ENCODE peak calls at places on chromosome 4, in nine cellular contexts. One of them, this sample, is unnamed.

GRCh38 chr4:115274545-115274944 is 161.1 kb upstream of the NDST4 start:
- DNase-seq in mucosa of descending colon: no peak
- DNase-seq in breast epithelium: no peak
- DNase-seq in pancreas: no peak
- DNase-seq in lower leg skin: no peak
- DNase-seq in HFF-Myc: no peak
- DNase-seq in uterus: no peak
- DNase-seq in GM23338: no peak
- DNase-seq in ovary: no peak
- DNase-seq in this sample: no peak

GRCh38 chr4:89558147-89558546 is 250.5 kb upstream of the GPRIN3 start:
- DNase-seq in mucosa of descending colon: no peak
- DNase-seq in breast epithelium: no peak
- DNase-seq in pancreas: no peak
- DNase-seq in lower leg skin: no peak
- DNase-seq in HFF-Myc: no peak
- DNase-seq in uterus: no peak
- DNase-seq in GM23338: peak; percentile 57
- DNase-seq in ovary: no peak
- DNase-seq in this sample: peak; percentile 19

GRCh38 chr4:4344915-4345527 is 41.9 kb upstream of the NSG1 start:
- DNase-seq in mucosa of descending colon: no peak
- DNase-seq in breast epithelium: no peak
- DNase-seq in pancreas: no peak
- DNase-seq in lower leg skin: no peak
- DNase-seq in HFF-Myc: no peak
- DNase-seq in uterus: no peak
- DNase-seq in GM23338: no peak
- DNase-seq in ovary: no peak
- DNase-seq in this sample: no peak

GRCh38 chr4:123417813-123418212 is 21.2 kb downstream of the SPRY1 start:
- DNase-seq in mucosa of descending colon: no peak
- DNase-seq in breast epithelium: no peak
- DNase-seq in pancreas: no peak
- DNase-seq in lower leg skin: no peak
- DNase-seq in HFF-Myc: no peak
- DNase-seq in uterus: no peak
- DNase-seq in GM23338: no peak
- DNase-seq in ovary: no peak
- DNase-seq in this sample: no peak

GRCh38 chr4:114132830-114133229 is 153.4 kb upstream of the ARSJ start:
- DNase-seq in mucosa of descending colon: no peak
- DNase-seq in breast epithelium: no peak
- DNase-seq in pancreas: no peak
- DNase-seq in lower leg skin: no peak
- DNase-seq in HFF-Myc: peak; percentile 9
- DNase-seq in uterus: no peak
- DNase-seq in GM23338: peak; percentile 62
- DNase-seq in ovary: no peak
- DNase-seq in this sample: peak; percentile 13

GRCh38 chr4:145216532-145216931 is 36.1 kb upstream of the OTUD4 start:
- DNase-seq in mucosa of descending colon: no peak
- DNase-seq in breast epithelium: no peak
- DNase-seq in pancreas: no peak
- DNase-seq in lower leg skin: no peak
- DNase-seq in HFF-Myc: no peak
- DNase-seq in uterus: no peak
- DNase-seq in GM23338: peak; percentile 33
- DNase-seq in ovary: no peak
- DNase-seq in this sample: peak; percentile 41

GRCh38 chr4:140099993-140100392 is 54.0 kb downstream of the MAML3 start:
- DNase-seq in mucosa of descending colon: peak; percentile 61
- DNase-seq in breast epithelium: no peak
- DNase-seq in pancreas: no peak
- DNase-seq in lower leg skin: peak; percentile 62
- DNase-seq in HFF-Myc: no peak
- DNase-seq in uterus: no peak
- DNase-seq in GM23338: no peak
- DNase-seq in ovary: no peak
- DNase-seq in this sample: no peak

GRCh38 chr4:98480535-98480934 is 177.9 kb downstream of the TSPAN5 start:
- DNase-seq in mucosa of descending colon: no peak
- DNase-seq in breast epithelium: no peak
- DNase-seq in pancreas: no peak
- DNase-seq in lower leg skin: no peak
- DNase-seq in HFF-Myc: no peak
- DNase-seq in uterus: no peak
- DNase-seq in GM23338: no peak
- DNase-seq in ovary: no peak
- DNase-seq in this sample: no peak

GRCh38 chr4:124890522-124890921 is 178.0 kb upstream of the ANKRD50 start:
- DNase-seq in mucosa of descending colon: no peak
- DNase-seq in breast epithelium: no peak
- DNase-seq in pancreas: no peak
- DNase-seq in lower leg skin: no peak
- DNase-seq in HFF-Myc: no peak
- DNase-seq in uterus: no peak
- DNase-seq in GM23338: no peak
- DNase-seq in ovary: no peak
- DNase-seq in this sample: no peak

GRCh38 chr4:8539661-8540060 is 40.5 kb upstream of the GPR78 start:
- DNase-seq in mucosa of descending colon: no peak
- DNase-seq in breast epithelium: no peak
- DNase-seq in pancreas: no peak
- DNase-seq in lower leg skin: no peak
- DNase-seq in HFF-Myc: no peak
- DNase-seq in uterus: no peak
- DNase-seq in GM23338: no peak
- DNase-seq in ovary: peak; percentile 7
- DNase-seq in this sample: no peak

GRCh38 chr4:116478343-116478742 is 607.0 kb downstream of the TRAM1L1 start:
- DNase-seq in mucosa of descending colon: peak; percentile 39
- DNase-seq in breast epithelium: no peak
- DNase-seq in pancreas: no peak
- DNase-seq in lower leg skin: no peak
- DNase-seq in HFF-Myc: no peak
- DNase-seq in uterus: no peak
- DNase-seq in GM23338: no peak
- DNase-seq in ovary: no peak
- DNase-seq in this sample: no peak

GRCh38 chr4:115101675-115102074 is 11.7 kb downstream of the NDST4 start:
- DNase-seq in mucosa of descending colon: no peak
- DNase-seq in breast epithelium: no peak
- DNase-seq in pancreas: no peak
- DNase-seq in lower leg skin: no peak
- DNase-seq in HFF-Myc: no peak
- DNase-seq in uterus: no peak
- DNase-seq in GM23338: no peak
- DNase-seq in ovary: no peak
- DNase-seq in this sample: no peak

GRCh38 chr4:145352438-145353145 is 129.1 kb upstream of the SMAD1 start:
- DNase-seq in mucosa of descending colon: no peak
- DNase-seq in breast epithelium: no peak
- DNase-seq in pancreas: peak; percentile 56
- DNase-seq in lower leg skin: no peak
- DNase-seq in HFF-Myc: no peak
- DNase-seq in uterus: no peak
- DNase-seq in GM23338: no peak
- DNase-seq in ovary: no peak
- DNase-seq in this sample: no peak

GRCh38 chr4:107153228-107153627 is 117.1 kb upstream of the DKK2 start:
- DNase-seq in mucosa of descending colon: no peak
- DNase-seq in breast epithelium: no peak
- DNase-seq in pancreas: no peak
- DNase-seq in lower leg skin: no peak
- DNase-seq in HFF-Myc: no peak
- DNase-seq in uterus: no peak
- DNase-seq in GM23338: peak; percentile 89
- DNase-seq in ovary: no peak
- DNase-seq in this sample: no peak

DNA sequence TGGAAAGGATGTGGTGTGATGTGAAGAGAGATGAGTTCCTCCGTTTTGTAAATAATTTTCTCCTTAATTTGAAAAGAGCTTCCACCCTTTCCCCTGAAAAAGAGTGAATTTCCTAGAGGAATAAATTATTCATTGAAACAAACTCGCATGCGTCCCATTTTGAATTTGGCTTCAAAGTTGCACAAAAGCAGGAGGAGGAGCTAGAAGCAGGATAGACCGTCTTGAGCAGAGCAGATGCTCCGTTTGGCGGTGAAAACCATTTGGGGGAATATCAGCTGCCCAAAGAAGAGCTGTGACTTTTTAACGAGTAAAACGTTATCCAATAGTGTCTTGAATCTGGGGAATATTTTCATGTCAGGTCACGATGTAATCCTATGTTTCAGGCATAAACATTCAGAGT is 41.9 kb downstream of the FAM149A start:
- DNase-seq in mucosa of descending colon: no peak
- DNase-seq in breast epithelium: no peak
- DNase-seq in pancreas: no peak
- DNase-seq in lower leg skin: no peak
- DNase-seq in HFF-Myc: no peak
- DNase-seq in uterus: no peak
- DNase-seq in GM23338: no peak
- DNase-seq in ovary: no peak
- DNase-seq in this sample: no peak
- H3K4me3 ChIP-seq in mucosa of descending colon: no peak overlapping the region
- H3K4me3 ChIP-seq in breast epithelium: no peak overlapping the region
- H3K4me3 ChIP-seq in pancreas: no peak overlapping the region
- H3K4me3 ChIP-seq in lower leg skin: no peak overlapping the region
- H3K4me3 ChIP-seq in HFF-Myc: no peak overlapping the region
- H3K4me3 ChIP-seq in uterus: no peak overlapping the region
- H3K4me3 ChIP-seq in GM23338: peak overlapping the region; percentile 14
- H3K4me3 ChIP-seq in ovary: no peak overlapping the region
- H3K4me3 ChIP-seq in this sample: no peak overlapping the region

DNA sequence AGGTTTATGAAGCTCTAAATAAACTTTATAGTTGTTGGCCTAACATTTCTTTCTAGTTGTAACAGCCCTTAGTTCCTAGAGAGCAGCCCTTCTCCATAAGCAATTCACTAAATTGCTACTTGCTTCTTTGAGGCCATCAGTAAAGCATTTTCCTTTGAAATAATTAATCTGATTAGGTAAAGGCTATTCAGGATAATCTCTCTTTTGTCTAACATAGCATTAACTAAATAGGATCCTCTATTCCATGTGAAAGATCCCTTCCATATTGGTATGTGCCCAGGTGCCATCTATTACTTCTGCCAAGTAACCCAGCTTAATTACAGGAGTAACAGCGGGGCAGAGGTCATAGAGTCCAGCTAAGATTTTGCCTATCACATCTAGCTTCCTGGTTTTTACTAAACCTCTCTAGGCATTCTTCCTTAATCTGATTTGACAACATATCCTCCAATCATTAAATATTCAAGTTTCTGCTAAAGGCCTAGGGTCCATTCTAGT is 1408.0 kb downstream of the PCDH18 start:
- DNase-seq in mucosa of descending colon: no peak
- DNase-seq in breast epithelium: no peak
- DNase-seq in pancreas: no peak
- DNase-seq in lower leg skin: no peak
- DNase-seq in HFF-Myc: no peak
- DNase-seq in uterus: no peak
- DNase-seq in GM23338: no peak
- DNase-seq in ovary: no peak
- DNase-seq in this sample: no peak
- H3K4me3 ChIP-seq in mucosa of descending colon: no peak overlapping the region
- H3K4me3 ChIP-seq in breast epithelium: no peak overlapping the region
- H3K4me3 ChIP-seq in pancreas: no peak overlapping the region
- H3K4me3 ChIP-seq in lower leg skin: no peak overlapping the region
- H3K4me3 ChIP-seq in HFF-Myc: no peak overlapping the region
- H3K4me3 ChIP-seq in uterus: no peak overlapping the region
- H3K4me3 ChIP-seq in GM23338: no peak overlapping the region
- H3K4me3 ChIP-seq in ovary: no peak overlapping the region
- H3K4me3 ChIP-seq in this sample: no peak overlapping the region

GRCh38 chr4:1195894-1196401 is 23.6 kb upstream of the SPON2 start:
- DNase-seq in mucosa of descending colon: no peak
- DNase-seq in breast epithelium: peak; percentile 15
- DNase-seq in pancreas: no peak
- DNase-seq in lower leg skin: no peak
- DNase-seq in HFF-Myc: no peak
- DNase-seq in uterus: no peak
- DNase-seq in GM23338: no peak
- DNase-seq in ovary: peak; percentile 40
- DNase-seq in this sample: no peak

GRCh38 chr4:1193206-1194027 is 21.0 kb upstream of the SPON2 start:
- DNase-seq in mucosa of descending colon: no peak
- DNase-seq in breast epithelium: peak; percentile 15
- DNase-seq in pancreas: peak; percentile 44
- DNase-seq in lower leg skin: no peak
- DNase-seq in HFF-Myc: no peak
- DNase-seq in uterus: peak; percentile 48
- DNase-seq in GM23338: no peak
- DNase-seq in ovary: peak; percentile 47
- DNase-seq in this sample: no peak

GRCh38 chr4:1192493-1193205 is 20.3 kb upstream of the SPON2 start:
- DNase-seq in mucosa of descending colon: peak; percentile 52
- DNase-seq in breast epithelium: peak; percentile 26
- DNase-seq in pancreas: peak; percentile 63
- DNase-seq in lower leg skin: no peak
- DNase-seq in HFF-Myc: no peak
- DNase-seq in uterus: peak; percentile 39
- DNase-seq in GM23338: no peak
- DNase-seq in ovary: peak; percentile 43
- DNase-seq in this sample: no peak

GRCh38 chr4:1195109-1195671 is 22.8 kb upstream of the SPON2 start:
- DNase-seq in mucosa of descending colon: peak; percentile 56
- DNase-seq in breast epithelium: peak; percentile 13
- DNase-seq in pancreas: no peak
- DNase-seq in lower leg skin: no peak
- DNase-seq in HFF-Myc: no peak
- DNase-seq in uterus: peak; percentile 40
- DNase-seq in GM23338: no peak
- DNase-seq in ovary: peak; percentile 40
- DNase-seq in this sample: no peak

GRCh38 chr4:1194028-1194900 is 21.9 kb upstream of the SPON2 start:
- DNase-seq in mucosa of descending colon: peak; percentile 68
- DNase-seq in breast epithelium: peak; percentile 20
- DNase-seq in pancreas: peak; percentile 63
- DNase-seq in lower leg skin: no peak
- DNase-seq in HFF-Myc: no peak
- DNase-seq in uterus: peak; percentile 82
- DNase-seq in GM23338: peak; percentile 57
- DNase-seq in ovary: peak; percentile 85
- DNase-seq in this sample: peak; percentile 45
- H3K4me3 ChIP-seq in mucosa of descending colon: no peak overlapping the region
- H3K4me3 ChIP-seq in breast epithelium: peak overlapping the region; percentile 61
- H3K4me3 ChIP-seq in pancreas: no peak overlapping the region
- H3K4me3 ChIP-seq in lower leg skin: no peak overlapping the region
- H3K4me3 ChIP-seq in HFF-Myc: peak overlapping the region; percentile 3
- H3K4me3 ChIP-seq in uterus: peak overlapping the region; percentile 20
- H3K4me3 ChIP-seq in GM23338: no peak overlapping the region
- H3K4me3 ChIP-seq in ovary: no peak overlapping the region
- H3K4me3 ChIP-seq in this sample: peak overlapping the region; percentile 31

DNA sequence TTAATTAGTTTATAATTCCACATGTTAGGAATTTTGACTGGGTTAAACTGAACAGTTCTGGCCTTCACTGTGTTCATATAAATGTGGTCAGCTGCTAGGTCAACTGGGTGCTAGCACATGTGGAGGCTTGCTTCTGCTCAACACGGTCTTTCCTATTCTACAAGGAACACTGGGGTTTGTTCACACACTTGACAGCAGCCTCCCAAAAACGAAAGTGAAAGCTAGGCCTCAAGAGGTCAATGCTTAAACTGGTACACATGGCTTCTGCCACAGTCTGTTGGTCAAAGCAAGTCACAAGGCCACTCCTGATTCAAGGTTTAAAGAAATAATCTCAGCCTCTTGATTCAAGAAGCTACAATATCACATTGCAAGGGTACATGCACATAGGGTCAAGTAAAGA is 126.5 kb downstream of the QDPR start:
- DNase-seq in mucosa of descending colon: no peak
- DNase-seq in breast epithelium: no peak
- DNase-seq in pancreas: no peak
- DNase-seq in lower leg skin: no peak
- DNase-seq in HFF-Myc: no peak
- DNase-seq in uterus: peak; percentile 23
- DNase-seq in GM23338: no peak
- DNase-seq in ovary: no peak
- DNase-seq in this sample: peak; percentile 75
- H3K4me3 ChIP-seq in mucosa of descending colon: no peak overlapping the region
- H3K4me3 ChIP-seq in breast epithelium: no peak overlapping the region
- H3K4me3 ChIP-seq in pancreas: no peak overlapping the region
- H3K4me3 ChIP-seq in lower leg skin: no peak overlapping the region
- H3K4me3 ChIP-seq in HFF-Myc: no peak overlapping the region
- H3K4me3 ChIP-seq in uterus: no peak overlapping the region
- H3K4me3 ChIP-seq in GM23338: no peak overlapping the region
- H3K4me3 ChIP-seq in ovary: no peak overlapping the region
- H3K4me3 ChIP-seq in this sample: peak overlapping the region; percentile 16

This sample was measured in mesenchymal stem cell.